ENCODE peak calls at places on chromosomes 5 and 9, in eight cellular contexts. H is testis, S is body of pancreas, K is cardiac muscle cell, I is left ventricle myocardium inferior, Z is RWPE2, Y is GM12878, U is breast epithelium. X is an unnamed sample.
A peak's percentile ranks its signal among the peaks of the same experiment; 100 is the strongest.

GRCh38 chr9:20640331-20641187 is 18.3 kb upstream of the MLLT3 start:
- DNase-seq in K (peak; percentile 39), H (peak; percentile 30), Y (peak; percentile 99), U (peak; percentile 79), I (peak; percentile 65), S (peak; percentile 46), Z (peak; percentile 82), X (peak; percentile 43)

GRCh38 chr5:72662936-72663335 is 153.5 kb upstream of the TNPO1 start:
- DNase-seq in Y (no peak), K (no peak), S (no peak), Z (no peak), U (no peak), H (no peak), I (no peak), X (no peak)

GRCh38 chr5:159916841-159917761 is 819 bp downstream of the ADRA1B start:
- DNase-seq in K (no peak), S (no peak), I (no peak), H (no peak), Z (no peak), U (no peak), Y (no peak), X (no peak)

GRCh38 chr5:127235136-127235535 is 55.5 kb upstream of the MEGF10 start:
- DNase-seq in K (no peak), Z (no peak), I (no peak), H (no peak), U (no peak), Y (no peak), S (no peak), X (no peak)

GRCh38 chr5:30113542-30113941 is 1079.9 kb upstream of the CDH6 start:
- DNase-seq in I (no peak), S (no peak), Y (no peak), U (no peak), Z (no peak), H (no peak), K (peak; percentile 7), X (no peak)

GRCh38 chr5:146883496-146883895 is 4.9 kb upstream of the PPP2R2B start:
- DNase-seq in U (no peak), I (no peak), Y (no peak), Z (no peak), H (no peak), S (no peak), K (no peak), X (no peak)

GRCh38 chr9:33081128-33081851 is 4.8 kb upstream of the SMU1 start:
- DNase-seq in U (no peak), H (peak; percentile 77), K (peak; percentile 93), I (peak; percentile 28), Y (peak; percentile 76), S (peak; percentile 83), Z (no peak), X (no peak)

GRCh38 chr9:101527066-101527465 is 6.6 kb upstream of the RNF20 start:
- DNase-seq in H (no peak), Z (no peak), S (no peak), I (no peak), U (no peak), K (no peak), Y (no peak), X (no peak)

GRCh38 chr9:110404473-110404872 is 66.8 kb upstream of the TXNDC8 start:
- DNase-seq in K (no peak), H (no peak), S (no peak), Y (no peak), U (no peak), I (no peak), Z (no peak), X (no peak)

GRCh38 chr5:139574641-139575312 is 13.6 kb downstream of the UBE2D2 start:
- DNase-seq in K (peak; percentile 56), Y (no peak), S (no peak), H (no peak), U (no peak), Z (no peak), I (no peak), X (no peak)

DNA sequence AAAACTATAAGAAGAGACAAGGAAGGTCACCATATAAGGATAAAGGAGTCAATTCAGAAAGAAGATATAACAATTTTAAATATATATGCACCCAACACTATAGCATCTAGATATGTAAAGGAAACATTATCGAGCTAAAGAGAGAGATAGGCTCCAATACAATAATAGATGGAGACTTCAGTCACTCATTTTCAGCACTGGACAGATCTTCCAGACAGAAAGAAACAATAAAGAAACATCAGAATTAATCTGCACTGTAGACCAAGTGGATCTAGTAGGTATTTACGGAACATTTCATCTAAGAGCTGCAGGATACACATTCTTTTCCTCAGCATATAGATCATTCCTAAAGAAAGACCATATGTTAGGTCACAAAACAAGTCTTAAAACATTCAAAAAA is 463.5 kb downstream of the KCTD16 start:
- DNase-seq in H (no peak), I (no peak), U (no peak), Z (no peak), S (no peak), K (no peak), Y (no peak), X (no peak)
- H3K9me3 ChIP-seq in H (no peaks in the 10 kb centered on the region), I (peaks cover 75% of the 10 kb centered on the region), U (peaks cover 50% of the 10 kb centered on the region), Z (peaks cover 5% of the 10 kb centered on the region), S (no peaks in the 10 kb centered on the region), K (no peaks in the 10 kb centered on the region), Y (no peaks in the 10 kb centered on the region), X (no peaks in the 10 kb centered on the region)

DNA sequence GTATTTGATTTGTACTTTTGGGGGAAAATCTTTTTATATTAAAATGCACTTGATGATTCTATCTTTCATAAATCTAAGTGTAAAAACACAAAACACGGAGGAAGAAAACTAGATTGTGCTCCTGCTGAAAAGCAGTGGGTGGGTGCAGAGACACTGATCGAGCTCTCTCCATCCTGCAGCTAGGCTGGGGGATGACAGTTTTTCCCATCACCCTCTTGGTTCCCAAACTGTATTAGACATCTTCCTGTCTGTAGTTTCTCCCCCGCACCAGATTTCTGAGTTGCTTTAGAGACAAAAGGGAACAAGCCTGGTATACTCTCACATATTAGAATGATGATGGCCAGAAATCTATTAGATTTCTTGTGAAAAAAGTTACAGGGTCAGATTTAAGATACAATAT is 99.6 kb downstream of the FAM114A2 start:
- DNase-seq in I (no peak), Y (no peak), Z (no peak), U (no peak), S (no peak), K (no peak), H (no peak), X (no peak)
- H3K9me3 ChIP-seq in I (peaks cover 96% of the 10 kb centered on the region), Y (peaks cover 8% of the 10 kb centered on the region), Z (peaks cover 23% of the 10 kb centered on the region), U (peaks cover 65% of the 10 kb centered on the region), S (peaks cover 2% of the 10 kb centered on the region), K (no peaks in the 10 kb centered on the region), H (no peaks in the 10 kb centered on the region), X (peaks cover 5% of the 10 kb centered on the region)

GRCh38 chr5:8474569-8474930 is 605.6 kb downstream of the MTRR start:
- DNase-seq in S (no peak), U (no peak), I (no peak), Z (no peak), K (no peak), Y (no peak), H (no peak), X (no peak)
- H3K9me3 ChIP-seq in S (no peaks in the 10 kb centered on the region), U (peaks cover 15% of the 10 kb centered on the region), I (peaks cover 9% of the 10 kb centered on the region), Z (peaks cover 6% of the 10 kb centered on the region), K (no peaks in the 10 kb centered on the region), Y (no peaks in the 10 kb centered on the region), H (no peaks in the 10 kb centered on the region), X (no peaks in the 10 kb centered on the region)

GRCh38 chr9:135272608-135273007 is 185.1 kb downstream of the OLFM1 start:
- DNase-seq in H (no peak), U (no peak), S (no peak), Z (no peak), I (no peak), Y (no peak), K (no peak), X (no peak)
- H3K9me3 ChIP-seq in H (no peaks in the 10 kb centered on the region), U (no peaks in the 10 kb centered on the region), S (no peaks in the 10 kb centered on the region), Z (no peaks in the 10 kb centered on the region), I (no peaks in the 10 kb centered on the region), Y (no peaks in the 10 kb centered on the region), K (no peaks in the 10 kb centered on the region), X (no peaks in the 10 kb centered on the region)

GRCh38 chr9:95325221-95325620 is 7.7 kb upstream of the FANCC start:
- DNase-seq in U (no peak), H (no peak), Y (no peak), S (no peak), Z (no peak), I (no peak), K (no peak), X (no peak)
- H3K9me3 ChIP-seq in U (peaks cover 17% of the 10 kb centered on the region), H (no peaks in the 10 kb centered on the region), Y (peaks cover 1% of the 10 kb centered on the region), S (no peaks in the 10 kb centered on the region), Z (peaks cover 7% of the 10 kb centered on the region), I (peaks cover 18% of the 10 kb centered on the region), K (peaks cover 3% of the 10 kb centered on the region), X (peaks cover 3% of the 10 kb centered on the region)

GRCh38 chr5:36222620-36223019 is 19.1 kb downstream of the NADK2 start:
- DNase-seq in S (no peak), Z (no peak), I (no peak), H (no peak), K (no peak), U (no peak), Y (no peak), X (no peak)

GRCh38 chr5:36230151-36230788 is 11.5 kb downstream of the NADK2 start:
- DNase-seq in Y (no peak), I (no peak), K (no peak), U (no peak), Z (no peak), S (no peak), H (no peak), X (no peak)

GRCh38 chr5:36232533-36232932 is 9.2 kb downstream of the NADK2 start:
- DNase-seq in Y (no peak), K (no peak), I (no peak), U (no peak), Z (no peak), H (no peak), S (no peak), X (no peak)

GRCh38 chr5:36227046-36227445 is 14.7 kb downstream of the NADK2 start:
- DNase-seq in Z (no peak), U (no peak), K (no peak), I (no peak), Y (no peak), S (no peak), H (no peak), X (no peak)

GRCh38 chr5:36228505-36228904 is 13.2 kb downstream of the NADK2 start:
- DNase-seq in Y (no peak), I (no peak), U (no peak), Z (no peak), H (no peak), S (no peak), K (no peak), X (no peak)
- H3K9me3 ChIP-seq in Y (no peaks in the 10 kb centered on the region), I (no peaks in the 10 kb centered on the region), U (no peaks in the 10 kb centered on the region), Z (no peaks in the 10 kb centered on the region), H (no peaks in the 10 kb centered on the region), S (no peaks in the 10 kb centered on the region), K (no peaks in the 10 kb centered on the region), X (no peaks in the 10 kb centered on the region)